ENCODE peak calls at places on chromosomes 1 and 21, in four cellular contexts. Y is WTC11, I is A549, V is HCT116. J is an unnamed sample.

GRCh38 chr1:12400030-12400693 is 170.3 kb downstream of the VPS13D start:
- DNase-seq in V (no peak), Y (no peak), I (no peak), J (no peak)

GRCh38 chr21:36150192-36150711 is 6.4 kb upstream of the DOP1B start:
- DNase-seq in V (no peak), I (no peak), Y (no peak), J (peak)

GRCh38 chr1:191320062-191320461 is 838.2 kb upstream of the RGS18 start:
- DNase-seq in I (peak), V (no peak), Y (no peak), J (no peak)

GRCh38 chr1:44775930-44776748 is 799 bp downstream of the RPS8 start:
- DNase-seq in Y (no peak), I (no peak), V (no peak), J (peak)

GRCh38 chr1:28296401-28297220 is 32.2 kb upstream of the MED18 start:
- DNase-seq in Y (peak), V (no peak), I (peak), J (no peak)

GRCh38 chr1:237043846-237044636 is 2.1 kb downstream of the RYR2 start:
- DNase-seq in Y (no peak), I (no peak), V (no peak), J (no peak)

GRCh38 chr1:242203290-242203689 is 204.4 kb upstream of the MAP1LC3C start:
- DNase-seq in I (no peak), Y (no peak), V (no peak), J (no peak)

GRCh38 chr1:237042467-237042891 is 495 bp downstream of the RYR2 start:
- DNase-seq in V (no peak), Y (peak), I (no peak), J (no peak)

GRCh38 chr21:34085129-34085528 is 11.8 kb downstream of the MRPS6 start:
- DNase-seq in V (no peak), Y (no peak), I (no peak), J (no peak)

GRCh38 chr1:205582471-205583291 is 49.1 kb downstream of the ELK4 start:
- DNase-seq in V (no peak), Y (peak), I (no peak), J (no peak)

GRCh38 chr1:201681375-201681774 is 142.4 kb downstream of the NAV1 start:
- DNase-seq in Y (no peak), V (no peak), I (no peak), J (no peak)

GRCh38 chr21:16279658-16280581 is 550.1 kb downstream of the USP25 start:
- DNase-seq in I (peak), Y (peak), V (no peak), J (no peak)

GRCh38 chr1:204304067-204304466 is 55.7 kb downstream of the PLEKHA6 start:
- DNase-seq in I (no peak), V (no peak), Y (peak), J (no peak)

GRCh38 chr1:66693856-66694255 is 58.4 kb upstream of the DYNLT5 start:
- DNase-seq in V (no peak), Y (no peak), I (no peak), J (no peak)

GRCh38 chr21:36820176-36821031 is 121.5 kb downstream of the SIM2 start:
- DNase-seq in V (no peak), Y (peak), I (no peak), J (peak)

GRCh38 chr1:24364975-24365678 is 46.0 kb downstream of the GRHL3 start:
- DNase-seq in I (peak), V (peak), Y (no peak), J (peak)

GRCh38 chr1:94672934-94673333 is 131.4 kb upstream of the F3 start:
- DNase-seq in Y (no peak), V (no peak), I (no peak), J (no peak)

GRCh38 chr21:27246741-27247140 is 279.9 kb upstream of the ADAMTS5 start:
- DNase-seq in I (no peak), Y (no peak), V (no peak), J (no peak)

GRCh38 chr1:157092831-157093230 is 6.8 kb downstream of the ETV3L start:
- DNase-seq in Y (no peak), V (no peak), I (no peak), J (no peak)

GRCh38 chr1:210250998-210251679 is 18.5 kb downstream of the SERTAD4 start:
- DNase-seq in I (peak), Y (peak), V (peak), J (peak)

GRCh38 chr1:201539561-201540404 is 856 bp downstream of the NAV1 start:
- DNase-seq in I (no peak), Y (peak), V (no peak), J (no peak)

GRCh38 chr1:149928388-149928724 is 753 bp upstream of the SF3B4 start:
- DNase-seq in I (no peak), Y (no peak), V (no peak), J (no peak)

GRCh38 chr21:39265603-39266002 is 47.8 kb downstream of the BRWD1 start:
- DNase-seq in I (no peak), Y (no peak), V (no peak), J (no peak)

GRCh38 chr21:39258207-39258606 is 55.2 kb downstream of the BRWD1 start:
- DNase-seq in V (no peak), I (no peak), Y (no peak), J (no peak)

DNA sequence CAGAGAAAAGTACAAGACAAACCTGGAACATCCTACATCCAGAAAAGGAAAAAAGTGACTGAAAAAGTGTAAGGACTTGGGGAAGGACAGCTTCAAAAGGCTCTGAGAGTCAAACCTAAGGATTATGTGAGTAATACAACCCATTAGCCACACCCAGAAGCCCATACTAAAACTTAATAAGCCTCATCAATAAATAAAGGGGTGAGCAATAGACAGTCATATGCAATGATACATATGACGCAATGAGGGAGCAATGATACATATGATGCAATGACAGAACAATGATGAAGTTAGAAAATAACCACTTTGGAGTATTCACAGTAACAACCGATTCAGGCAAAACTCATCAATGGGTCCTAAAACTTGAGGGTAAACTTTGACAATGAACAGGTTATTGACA is 50.1 kb downstream of the BRWD1 start:
- DNase-seq in V (peak), I (no peak), Y (no peak), J (peak)
- TF ChIP-seq MAX in V (no peak), I (no peak), Y (no peak), J (no peak)

DNA sequence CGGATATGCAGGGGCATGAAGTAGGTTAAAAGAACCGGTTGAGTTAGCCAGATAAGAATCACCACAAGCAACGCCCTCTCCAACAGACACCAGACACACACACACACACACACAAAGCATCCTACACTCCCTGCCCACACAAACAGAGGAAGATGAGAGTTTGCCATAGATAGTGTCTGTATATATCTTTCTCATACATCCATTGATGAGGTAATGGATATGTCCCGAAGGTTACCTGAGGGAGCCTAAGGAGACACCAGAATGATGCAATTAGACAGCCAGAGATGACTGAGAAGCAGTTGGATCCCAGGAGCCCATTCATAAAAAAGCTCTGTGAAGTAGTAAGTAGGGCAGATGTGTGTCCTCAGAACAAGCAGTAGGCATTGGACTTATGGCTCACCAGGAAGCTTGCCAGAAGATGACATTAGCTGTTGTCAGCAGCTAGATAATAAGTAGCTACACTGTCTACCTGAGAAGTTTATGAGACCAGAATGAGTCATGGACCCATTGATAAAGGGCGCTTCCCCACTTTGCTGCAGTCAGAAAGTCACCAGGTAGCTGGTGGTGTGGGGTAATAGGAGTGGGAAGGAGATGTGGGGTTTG is 247.0 kb downstream of the KCNT2 start:
- DNase-seq in V (peak), Y (no peak), I (peak), J (no peak)
- TF ChIP-seq MAX in V (peak), Y (no peak), I (no peak), J (no peak)

GRCh38 chr1:214638474-214638807 is 35.4 kb downstream of the CENPF start:
- DNase-seq in V (no peak), I (no peak), Y (no peak), J (no peak)

GRCh38 chr1:214643032-214643431 is 40.0 kb downstream of the CENPF start:
- DNase-seq in V (no peak), I (no peak), Y (no peak), J (no peak)

GRCh38 chr1:214641214-214641895 is 38.4 kb downstream of the CENPF start:
- DNase-seq in I (no peak), V (no peak), Y (no peak), J (no peak)

GRCh38 chr1:214638997-214639396 is 36.0 kb downstream of the CENPF start:
- DNase-seq in V (no peak), I (no peak), Y (no peak), J (no peak)

GRCh38 chr1:214640431-214641213 is 37.6 kb downstream of the CENPF start:
- DNase-seq in V (no peak), I (no peak), Y (no peak), J (no peak)
- TF ChIP-seq MAX in V (no peak), I (no peak), Y (no peak), J (no peak)

GRCh38 chr1:179002552-179003345 is 22.9 kb upstream of the FAM20B start:
- DNase-seq in Y (peak), I (peak), V (no peak), J (peak)
- TF ChIP-seq MAX in Y (no peak), I (no peak), V (no peak), J (peak)

GRCh38 chr1:26027716-26028489 is 6.3 kb downstream of the EXTL1 start:
- DNase-seq in Y (no peak), V (no peak), I (no peak), J (peak)
- TF ChIP-seq MAX in Y (no peak), V (no peak), I (no peak), J (no peak)

GRCh38 chr1:182236651-182237077 is 154.9 kb downstream of the GLUL start:
- DNase-seq in I (no peak), V (no peak), Y (no peak), J (no peak)
- TF ChIP-seq MAX in I (no peak), V (no peak), Y (no peak), J (no peak)

DNA sequence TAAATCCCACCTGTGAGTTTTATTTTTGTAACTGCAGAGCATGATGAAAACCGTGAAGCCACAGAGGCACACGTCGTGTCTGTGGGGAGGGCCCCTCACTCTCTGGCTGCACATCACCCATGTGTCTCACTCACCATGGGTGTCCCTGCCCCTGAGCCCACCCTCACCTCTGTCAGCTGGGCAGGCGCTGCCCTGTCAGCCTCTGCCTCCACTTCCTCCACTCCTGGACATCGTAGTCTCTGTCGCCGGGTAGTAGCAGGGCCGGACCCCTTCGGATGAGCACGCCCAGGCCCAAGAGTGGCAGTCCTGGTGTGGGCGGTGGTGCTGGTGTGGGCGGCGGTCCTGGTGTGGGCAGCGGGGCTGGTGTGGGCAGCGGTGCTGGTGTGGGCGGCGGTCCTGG is 37.3 kb downstream of the COL18A1 start:
- DNase-seq in V (no peak), I (no peak), Y (no peak), J (no peak)
- TF ChIP-seq MAX in V (no peak), I (no peak), Y (no peak), J (no peak)

J was measured in NB4.